ENCODE peak calls at places on chromosomes 6 and 20, in seven cellular contexts. One of them, this sample, is unnamed.
A peak's percentile ranks its signal among the peaks of the same experiment; 100 is the strongest.

GRCh38 chr20:44894959-44895358 is 9.5 kb downstream of the YWHAB start:
- DNase-seq in fibroblast of lung: no peak
- DNase-seq in uterus: no peak
- DNase-seq in K562: no peak
- DNase-seq in CD4-positive, alpha-beta memory T cell: no peak
- DNase-seq in heart right ventricle: no peak
- DNase-seq in endothelial cell of umbilical vein: no peak
- DNase-seq in this sample: no peak

GRCh38 chr20:3404402-3404801 is 3.1 kb downstream of the DNAAF9 start:
- DNase-seq in CD4-positive, alpha-beta memory T cell: no peak
- DNase-seq in heart right ventricle: no peak
- DNase-seq in fibroblast of lung: peak; percentile 8
- DNase-seq in uterus: no peak
- DNase-seq in K562: no peak
- DNase-seq in endothelial cell of umbilical vein: peak; percentile 42
- DNase-seq in this sample: no peak

GRCh38 chr6:16969699-16970695 is 131.9 kb upstream of the STMND1 start:
- DNase-seq in CD4-positive, alpha-beta memory T cell: no peak
- DNase-seq in heart right ventricle: no peak
- DNase-seq in K562: no peak
- DNase-seq in uterus: no peak
- DNase-seq in endothelial cell of umbilical vein: no peak
- DNase-seq in fibroblast of lung: peak; percentile 31
- DNase-seq in this sample: no peak

GRCh38 chr6:22943331-22943730 is 374.0 kb downstream of the HDGFL1 start:
- DNase-seq in heart right ventricle: no peak
- DNase-seq in endothelial cell of umbilical vein: peak; percentile 66
- DNase-seq in uterus: no peak
- DNase-seq in CD4-positive, alpha-beta memory T cell: no peak
- DNase-seq in fibroblast of lung: peak; percentile 15
- DNase-seq in K562: no peak
- DNase-seq in this sample: no peak

GRCh38 chr6:20229881-20230280 is 17.6 kb upstream of the MBOAT1 start:
- DNase-seq in K562: no peak
- DNase-seq in CD4-positive, alpha-beta memory T cell: no peak
- DNase-seq in fibroblast of lung: no peak
- DNase-seq in endothelial cell of umbilical vein: no peak
- DNase-seq in heart right ventricle: no peak
- DNase-seq in uterus: no peak
- DNase-seq in this sample: no peak

GRCh38 chr20:47220161-47220582 is 136.3 kb downstream of the ZMYND8 start:
- DNase-seq in heart right ventricle: peak; percentile 26
- DNase-seq in endothelial cell of umbilical vein: peak; percentile 32
- DNase-seq in CD4-positive, alpha-beta memory T cell: no peak
- DNase-seq in fibroblast of lung: peak; percentile 41
- DNase-seq in K562: peak; percentile 41
- DNase-seq in uterus: no peak
- DNase-seq in this sample: peak; percentile 49

GRCh38 chr6:46058951-46059350 is 43.3 kb upstream of the CLIC5 start:
- DNase-seq in CD4-positive, alpha-beta memory T cell: no peak
- DNase-seq in K562: no peak
- DNase-seq in uterus: no peak
- DNase-seq in endothelial cell of umbilical vein: no peak
- DNase-seq in heart right ventricle: no peak
- DNase-seq in fibroblast of lung: no peak
- DNase-seq in this sample: no peak

GRCh38 chr6:135814043-135814442 is 37.5 kb upstream of the PDE7B start:
- DNase-seq in uterus: no peak
- DNase-seq in K562: no peak
- DNase-seq in endothelial cell of umbilical vein: no peak
- DNase-seq in heart right ventricle: no peak
- DNase-seq in fibroblast of lung: no peak
- DNase-seq in CD4-positive, alpha-beta memory T cell: no peak
- DNase-seq in this sample: no peak

GRCh38 chr6:75932067-75932466 is 140.4 kb downstream of the IMPG1 start:
- DNase-seq in K562: peak; percentile 25
- DNase-seq in fibroblast of lung: peak; percentile 17
- DNase-seq in CD4-positive, alpha-beta memory T cell: no peak
- DNase-seq in endothelial cell of umbilical vein: peak; percentile 45
- DNase-seq in uterus: no peak
- DNase-seq in heart right ventricle: no peak
- DNase-seq in this sample: no peak

GRCh38 chr6:27562027-27562410 is 89.1 kb upstream of the ZNF184 start:
- DNase-seq in uterus: no peak
- DNase-seq in CD4-positive, alpha-beta memory T cell: no peak
- DNase-seq in heart right ventricle: no peak
- DNase-seq in K562: no peak
- DNase-seq in fibroblast of lung: no peak
- DNase-seq in endothelial cell of umbilical vein: no peak
- DNase-seq in this sample: no peak

GRCh38 chr6:115838763-115839401 is 221.8 kb downstream of the FRK start:
- DNase-seq in CD4-positive, alpha-beta memory T cell: no peak
- DNase-seq in fibroblast of lung: peak; percentile 21
- DNase-seq in endothelial cell of umbilical vein: peak; percentile 1
- DNase-seq in uterus: no peak
- DNase-seq in K562: peak; percentile 50
- DNase-seq in heart right ventricle: no peak
- DNase-seq in this sample: no peak

GRCh38 chr6:30880563-30881252 is 3.6 kb upstream of the DDR1 start:
- DNase-seq in heart right ventricle: no peak
- DNase-seq in uterus: no peak
- DNase-seq in endothelial cell of umbilical vein: no peak
- DNase-seq in K562: no peak
- DNase-seq in CD4-positive, alpha-beta memory T cell: no peak
- DNase-seq in fibroblast of lung: no peak
- DNase-seq in this sample: no peak

GRCh38 chr6:25652007-25652515 is at the start of gene SCGN:
- DNase-seq in heart right ventricle: peak; percentile 62
- DNase-seq in K562: peak; percentile 53
- DNase-seq in fibroblast of lung: peak; percentile 67
- DNase-seq in CD4-positive, alpha-beta memory T cell: no peak
- DNase-seq in uterus: peak; percentile 25
- DNase-seq in endothelial cell of umbilical vein: peak; percentile 52
- DNase-seq in this sample: peak; percentile 52

GRCh38 chr6:111724505-111724904 is 118.8 kb upstream of the TRAF3IP2 start:
- DNase-seq in CD4-positive, alpha-beta memory T cell: no peak
- DNase-seq in K562: no peak
- DNase-seq in fibroblast of lung: no peak
- DNase-seq in endothelial cell of umbilical vein: no peak
- DNase-seq in heart right ventricle: no peak
- DNase-seq in uterus: no peak
- DNase-seq in this sample: no peak

GRCh38 chr6:169098136-169098535 is 155.5 kb downstream of the THBS2 start:
- DNase-seq in heart right ventricle: no peak
- DNase-seq in CD4-positive, alpha-beta memory T cell: no peak
- DNase-seq in fibroblast of lung: no peak
- DNase-seq in K562: no peak
- DNase-seq in uterus: no peak
- DNase-seq in endothelial cell of umbilical vein: no peak
- DNase-seq in this sample: no peak

GRCh38 chr6:166996406-166996805 is 2.8 kb upstream of the CEP43 start:
- DNase-seq in K562: no peak
- DNase-seq in endothelial cell of umbilical vein: no peak
- DNase-seq in fibroblast of lung: peak; percentile 54
- DNase-seq in uterus: no peak
- DNase-seq in heart right ventricle: no peak
- DNase-seq in CD4-positive, alpha-beta memory T cell: no peak
- DNase-seq in this sample: no peak

GRCh38 chr6:144148891-144149290 is 1.4 kb upstream of the STX11 start:
- DNase-seq in fibroblast of lung: peak; percentile 57
- DNase-seq in CD4-positive, alpha-beta memory T cell: no peak
- DNase-seq in K562: no peak
- DNase-seq in heart right ventricle: no peak
- DNase-seq in endothelial cell of umbilical vein: peak; percentile 15
- DNase-seq in uterus: no peak
- DNase-seq in this sample: no peak
- H3K36me3 ChIP-seq in fibroblast of lung: no peaks in the 10 kb centered on the region
- H3K36me3 ChIP-seq in CD4-positive, alpha-beta memory T cell: no peaks in the 10 kb centered on the region
- H3K36me3 ChIP-seq in K562: no peaks in the 10 kb centered on the region
- H3K36me3 ChIP-seq in heart right ventricle: no peaks in the 10 kb centered on the region
- H3K36me3 ChIP-seq in endothelial cell of umbilical vein: no peaks in the 10 kb centered on the region
- H3K36me3 ChIP-seq in uterus: no peaks in the 10 kb centered on the region
- H3K36me3 ChIP-seq in this sample: no peaks in the 10 kb centered on the region

GRCh38 chr6:96015321-96015790 is 418 bp upstream of the FUT9 start:
- DNase-seq in uterus: no peak
- DNase-seq in CD4-positive, alpha-beta memory T cell: no peak
- DNase-seq in fibroblast of lung: no peak
- DNase-seq in K562: no peak
- DNase-seq in endothelial cell of umbilical vein: no peak
- DNase-seq in heart right ventricle: no peak
- DNase-seq in this sample: no peak

GRCh38 chr6:96014846-96015245 is 928 bp upstream of the FUT9 start:
- DNase-seq in K562: no peak
- DNase-seq in endothelial cell of umbilical vein: no peak
- DNase-seq in uterus: no peak
- DNase-seq in fibroblast of lung: no peak
- DNase-seq in CD4-positive, alpha-beta memory T cell: no peak
- DNase-seq in heart right ventricle: no peak
- DNase-seq in this sample: no peak

GRCh38 chr6:96013531-96013930 is 2.2 kb upstream of the FUT9 start:
- DNase-seq in K562: no peak
- DNase-seq in heart right ventricle: no peak
- DNase-seq in fibroblast of lung: no peak
- DNase-seq in CD4-positive, alpha-beta memory T cell: no peak
- DNase-seq in endothelial cell of umbilical vein: no peak
- DNase-seq in uterus: no peak
- DNase-seq in this sample: no peak

GRCh38 chr6:96016781-96017180 is 1.0 kb downstream of the FUT9 start:
- DNase-seq in K562: no peak
- DNase-seq in heart right ventricle: no peak
- DNase-seq in fibroblast of lung: no peak
- DNase-seq in uterus: no peak
- DNase-seq in CD4-positive, alpha-beta memory T cell: no peak
- DNase-seq in endothelial cell of umbilical vein: no peak
- DNase-seq in this sample: no peak

DNA sequence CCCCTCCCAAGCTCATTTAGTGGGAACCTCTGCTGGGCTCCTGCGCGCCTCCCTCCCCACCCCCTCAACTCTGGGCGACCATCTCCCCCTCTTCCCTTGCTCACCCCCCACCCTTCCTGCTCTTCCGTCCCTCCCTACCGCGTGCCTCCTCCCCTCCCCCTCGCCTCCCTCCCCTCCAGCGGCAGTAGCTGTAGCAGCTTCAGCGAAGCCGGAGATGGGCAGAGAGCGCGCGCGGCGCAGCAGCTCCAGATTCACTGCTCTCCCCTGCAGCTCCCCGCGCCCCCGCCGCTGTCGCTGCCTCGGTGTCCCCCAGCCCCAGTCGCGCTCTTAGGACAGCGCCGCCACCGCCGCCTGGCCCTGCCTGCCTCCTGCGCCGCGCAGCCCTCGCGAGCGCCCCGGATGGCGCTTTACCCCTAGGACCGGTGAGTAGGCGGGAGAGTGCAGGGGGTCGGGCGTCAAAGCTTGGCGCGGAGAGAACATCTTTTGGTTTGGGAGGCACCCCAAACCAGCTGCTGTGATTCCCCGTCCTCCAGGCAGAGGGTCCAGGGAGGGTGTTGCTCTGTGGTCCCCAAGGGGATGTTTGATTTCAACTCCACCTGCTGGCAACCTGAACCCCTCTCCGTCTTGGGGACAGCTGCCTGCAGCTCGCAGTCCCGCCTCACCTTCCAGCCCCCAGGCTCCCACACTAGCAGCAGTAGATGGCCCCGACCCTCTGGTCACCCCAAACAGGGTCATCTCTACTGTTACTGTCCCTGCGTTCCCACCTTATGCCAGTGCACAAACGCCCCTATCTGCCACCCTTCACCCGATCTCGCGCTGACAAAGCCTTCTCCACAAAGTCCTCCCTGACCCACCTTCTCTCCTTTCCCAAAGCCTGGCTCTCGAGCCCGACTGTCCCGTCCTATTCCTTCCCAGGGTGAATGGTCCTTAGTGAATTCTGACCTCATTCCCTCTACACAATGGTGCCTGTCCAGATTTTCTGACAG is at the start of gene FUT9:
- DNase-seq in fibroblast of lung: no peak
- DNase-seq in CD4-positive, alpha-beta memory T cell: no peak
- DNase-seq in uterus: no peak
- DNase-seq in endothelial cell of umbilical vein: no peak
- DNase-seq in heart right ventricle: no peak
- DNase-seq in K562: no peak
- DNase-seq in this sample: peak; percentile 24
- H3K4me3 ChIP-seq in fibroblast of lung: no peak within 1 kb of the TSS
- H3K4me3 ChIP-seq in CD4-positive, alpha-beta memory T cell: no peak within 1 kb of the TSS
- H3K4me3 ChIP-seq in uterus: no peak within 1 kb of the TSS
- H3K4me3 ChIP-seq in endothelial cell of umbilical vein: no peak within 1 kb of the TSS
- H3K4me3 ChIP-seq in heart right ventricle: no peak within 1 kb of the TSS
- H3K4me3 ChIP-seq in K562: no peak within 1 kb of the TSS
- H3K4me3 ChIP-seq in this sample: no peak within 1 kb of the TSS

GRCh38 chr6:106181664-106182418 is 95.7 kb downstream of the PRDM1 start:
- DNase-seq in fibroblast of lung: peak; percentile 56
- DNase-seq in uterus: no peak
- DNase-seq in K562: no peak
- DNase-seq in endothelial cell of umbilical vein: no peak
- DNase-seq in heart right ventricle: no peak
- DNase-seq in CD4-positive, alpha-beta memory T cell: no peak
- DNase-seq in this sample: no peak

GRCh38 chr6:106182455-106182854 is 96.3 kb downstream of the PRDM1 start:
- DNase-seq in CD4-positive, alpha-beta memory T cell: no peak
- DNase-seq in K562: no peak
- DNase-seq in uterus: no peak
- DNase-seq in endothelial cell of umbilical vein: no peak
- DNase-seq in fibroblast of lung: no peak
- DNase-seq in heart right ventricle: no peak
- DNase-seq in this sample: no peak

GRCh38 chr6:106180208-106180607 is 94.1 kb downstream of the PRDM1 start:
- DNase-seq in uterus: no peak
- DNase-seq in fibroblast of lung: no peak
- DNase-seq in K562: no peak
- DNase-seq in heart right ventricle: no peak
- DNase-seq in CD4-positive, alpha-beta memory T cell: no peak
- DNase-seq in endothelial cell of umbilical vein: no peak
- DNase-seq in this sample: no peak

GRCh38 chr6:106177786-106178185 is 91.7 kb downstream of the PRDM1 start:
- DNase-seq in heart right ventricle: no peak
- DNase-seq in uterus: no peak
- DNase-seq in K562: no peak
- DNase-seq in fibroblast of lung: peak; percentile 31
- DNase-seq in endothelial cell of umbilical vein: no peak
- DNase-seq in CD4-positive, alpha-beta memory T cell: no peak
- DNase-seq in this sample: no peak

GRCh38 chr6:106178900-106179299 is 92.8 kb downstream of the PRDM1 start:
- DNase-seq in CD4-positive, alpha-beta memory T cell: no peak
- DNase-seq in uterus: no peak
- DNase-seq in fibroblast of lung: no peak
- DNase-seq in endothelial cell of umbilical vein: no peak
- DNase-seq in heart right ventricle: no peak
- DNase-seq in K562: no peak
- DNase-seq in this sample: no peak
- H3K36me3 ChIP-seq in CD4-positive, alpha-beta memory T cell: no peaks in the 10 kb centered on the region
- H3K36me3 ChIP-seq in uterus: no peaks in the 10 kb centered on the region
- H3K36me3 ChIP-seq in fibroblast of lung: no peaks in the 10 kb centered on the region
- H3K36me3 ChIP-seq in endothelial cell of umbilical vein: no peaks in the 10 kb centered on the region
- H3K36me3 ChIP-seq in heart right ventricle: no peaks in the 10 kb centered on the region
- H3K36me3 ChIP-seq in K562: no peaks in the 10 kb centered on the region
- H3K36me3 ChIP-seq in this sample: no peaks in the 10 kb centered on the region

DNA sequence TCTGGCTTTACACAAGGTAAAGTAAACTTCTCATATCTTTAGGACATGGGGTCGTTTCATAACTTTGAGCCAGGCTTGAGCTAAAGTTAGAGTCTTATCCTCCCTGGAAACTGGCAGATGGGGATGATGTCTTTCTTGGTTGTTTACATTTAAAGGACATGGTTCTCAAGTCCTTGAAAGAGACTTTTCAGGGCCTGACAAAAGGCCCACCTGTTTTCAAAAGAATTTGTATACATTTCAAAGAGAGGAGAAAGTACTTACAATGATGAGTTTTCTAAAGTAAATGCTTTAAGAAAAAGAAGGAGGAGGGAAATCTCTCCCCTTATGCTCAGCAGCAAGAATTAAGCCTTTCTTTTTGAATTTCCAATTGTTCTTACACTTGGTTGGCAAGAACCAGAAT is 45.7 kb upstream of the TINAG start:
- DNase-seq in uterus: no peak
- DNase-seq in endothelial cell of umbilical vein: no peak
- DNase-seq in K562: no peak
- DNase-seq in CD4-positive, alpha-beta memory T cell: no peak
- DNase-seq in fibroblast of lung: no peak
- DNase-seq in heart right ventricle: no peak
- DNase-seq in this sample: no peak
- H3K4me3 ChIP-seq in uterus: no peak overlapping the region
- H3K4me3 ChIP-seq in endothelial cell of umbilical vein: no peak overlapping the region
- H3K4me3 ChIP-seq in K562: no peak overlapping the region
- H3K4me3 ChIP-seq in CD4-positive, alpha-beta memory T cell: no peak overlapping the region
- H3K4me3 ChIP-seq in fibroblast of lung: no peak overlapping the region
- H3K4me3 ChIP-seq in heart right ventricle: no peak overlapping the region
- H3K4me3 ChIP-seq in this sample: no peak overlapping the region